ENCODE peak calls at places on chromosome 22, in seven cellular contexts. P is suprapubic skin, G is brain microvascular endothelial cell, K is IMR-90, Z is tibial nerve, U is adrenal gland, L is foreskin fibroblast. V is an unnamed sample.

GRCh38 chr22:49966716-49967332 is 6.3 kb downstream of the PIM3 start:
- DNase-seq in P (peak), G (no peak), K (no peak), Z (peak), U (peak), L (peak), V (no peak)

GRCh38 chr22:47787501-47788227 is 1025.2 kb downstream of the TBC1D22A start:
- DNase-seq in P (no peak), G (no peak), K (no peak), Z (no peak), U (no peak), L (no peak), V (no peak)

GRCh38 chr22:44448271-44448780 is 49.7 kb downstream of the RTL6 start:
- DNase-seq in P (peak), G (peak), K (peak), Z (peak), U (peak), L (peak), V (peak)

GRCh38 chr22:45201678-45202332 is 38.1 kb downstream of the NUP50 start:
- DNase-seq in P (no peak), G (peak), K (peak), Z (no peak), U (peak), L (peak), V (peak)

GRCh38 chr22:37172266-37173245 is 15.5 kb downstream of the C1QTNF6 start:
- DNase-seq in P (peak), G (no peak), K (no peak), Z (no peak), U (peak), L (no peak), V (no peak)

GRCh38 chr22:47372596-47373385 is 610.3 kb downstream of the TBC1D22A start:
- DNase-seq in P (peak), G (no peak), K (no peak), Z (peak), U (peak), L (no peak), V (no peak)

GRCh38 chr22:43789452-43789851 is 22.7 kb downstream of the EFCAB6 start:
- DNase-seq in P (no peak), G (peak), K (peak), Z (no peak), U (peak), L (peak), V (peak)

GRCh38 chr22:49072996-49073645 is 754.6 kb downstream of the BRD1 start:
- DNase-seq in P (no peak), G (no peak), K (no peak), Z (no peak), U (no peak), L (no peak), V (no peak)

GRCh38 chr22:33188316-33188715 is 130.1 kb upstream of the SYN3 start:
- DNase-seq in P (no peak), G (no peak), K (no peak), Z (no peak), U (no peak), L (no peak), V (no peak)

GRCh38 chr22:46028069-46028991 is 51.4 kb upstream of the WNT7B start:
- DNase-seq in P (peak), G (no peak), K (no peak), Z (peak), U (no peak), L (no peak), V (no peak)

GRCh38 chr22:44307509-44308169 is 5.1 kb downstream of the SHISAL1 start:
- DNase-seq in P (no peak), G (no peak), K (peak), Z (no peak), U (no peak), L (no peak), V (no peak)

GRCh38 chr22:44580176-44580575 is 82.1 kb upstream of the RTL6 start:
- DNase-seq in P (peak), G (no peak), K (no peak), Z (no peak), U (peak), L (no peak), V (no peak)

GRCh38 chr22:27720860-27721259 is 80.7 kb downstream of the MN1 start:
- DNase-seq in P (no peak), G (no peak), K (no peak), Z (no peak), U (no peak), L (peak), V (no peak)

GRCh38 chr22:24486501-24486921 is 8.6 kb upstream of the UPB1 start:
- DNase-seq in P (no peak), G (peak), K (peak), Z (no peak), U (no peak), L (peak), V (peak)

GRCh38 chr22:48587236-48587865 is 1240.3 kb downstream of the BRD1 start:
- DNase-seq in P (no peak), G (no peak), K (no peak), Z (no peak), U (no peak), L (no peak), V (no peak)

GRCh38 chr22:50157976-50158375 is 12.6 kb upstream of the PANX2 start:
- DNase-seq in P (peak), G (no peak), K (no peak), Z (no peak), U (no peak), L (no peak), V (no peak)

GRCh38 chr22:20434264-20434751 is 3.3 kb downstream of the SCARF2 start:
- DNase-seq in P (no peak), G (no peak), K (no peak), Z (no peak), U (no peak), L (no peak), V (no peak)

GRCh38 chr22:20434773-20435172 is 2.9 kb downstream of the SCARF2 start:
- DNase-seq in P (no peak), G (no peak), K (no peak), Z (no peak), U (no peak), L (no peak), V (no peak)

GRCh38 chr22:20436309-20437252 is 1.0 kb downstream of the SCARF2 start:
- DNase-seq in P (no peak), G (no peak), K (peak), Z (no peak), U (no peak), L (peak), V (no peak)

GRCh38 chr22:20437253-20438065 is at the start of gene SCARF2:
- DNase-seq in P (no peak), G (no peak), K (peak), Z (no peak), U (no peak), L (peak), V (peak)

DNA sequence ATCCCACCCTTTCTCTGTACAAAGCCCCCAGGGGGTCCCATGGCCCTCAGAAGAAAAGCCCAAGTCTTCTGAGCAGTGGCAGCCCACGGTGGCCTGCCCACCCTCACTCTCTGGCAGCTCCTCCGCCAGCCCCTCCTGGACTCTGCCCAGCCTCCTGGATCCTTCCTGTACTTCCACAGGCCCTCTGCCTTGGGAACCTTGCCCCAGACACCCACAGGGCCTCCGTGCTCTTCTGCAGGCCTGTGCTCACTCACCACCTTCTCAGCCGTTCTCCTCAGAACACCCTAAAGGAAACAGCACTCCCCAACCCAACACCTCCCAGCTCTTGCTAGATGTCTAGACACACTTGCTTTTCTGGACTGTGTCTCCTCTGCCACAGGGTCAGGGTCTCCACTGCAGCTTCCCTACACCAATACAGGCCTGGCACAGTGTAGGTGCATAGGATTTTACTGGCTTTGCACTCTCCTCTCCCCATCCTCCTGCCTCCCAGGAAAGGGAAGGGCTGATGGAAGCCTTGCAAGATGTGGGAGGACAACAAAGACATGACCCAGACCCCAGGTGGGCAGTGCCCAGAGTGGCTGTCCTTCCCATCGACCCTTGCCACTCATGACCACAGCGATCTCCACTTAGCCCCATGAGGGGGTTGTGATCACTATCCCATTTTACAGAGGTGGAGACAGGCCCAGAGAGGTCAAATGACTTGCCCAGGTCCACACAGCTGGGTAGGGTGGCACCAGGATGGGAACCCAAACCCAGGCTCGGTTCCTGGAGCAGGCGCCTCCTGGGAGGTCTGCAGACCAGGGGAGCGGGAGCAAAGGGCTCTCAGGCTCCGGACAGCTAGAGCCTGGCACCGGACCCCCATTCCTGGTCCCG is 2.0 kb downstream of the SCARF2 start:
- DNase-seq in P (no peak), G (no peak), K (no peak), Z (no peak), U (no peak), L (no peak), V (no peak)
- H3K4me3 ChIP-seq in P (peak), G (peak), K (peak), Z (peak), U (peak), L (peak), V (peak)

GRCh38 chr22:17785185-17786184 is 11.2 kb upstream of the BID start:
- DNase-seq in P (no peak), G (no peak), K (no peak), Z (no peak), U (peak), L (peak), V (no peak)
- TF ChIP-seq CTCF in P (peak), G (peak), K (peak), Z (peak), U (peak), L (peak), V (peak)

GRCh38 chr22:25572708-25573161 is 8.3 kb downstream of the GRK3 start:
- DNase-seq in P (no peak), G (no peak), K (no peak), Z (no peak), U (no peak), L (no peak), V (no peak)
- H3K4me3 ChIP-seq in P (no peak), G (no peak), K (no peak), Z (no peak), U (no peak), L (no peak), V (no peak)

DNA sequence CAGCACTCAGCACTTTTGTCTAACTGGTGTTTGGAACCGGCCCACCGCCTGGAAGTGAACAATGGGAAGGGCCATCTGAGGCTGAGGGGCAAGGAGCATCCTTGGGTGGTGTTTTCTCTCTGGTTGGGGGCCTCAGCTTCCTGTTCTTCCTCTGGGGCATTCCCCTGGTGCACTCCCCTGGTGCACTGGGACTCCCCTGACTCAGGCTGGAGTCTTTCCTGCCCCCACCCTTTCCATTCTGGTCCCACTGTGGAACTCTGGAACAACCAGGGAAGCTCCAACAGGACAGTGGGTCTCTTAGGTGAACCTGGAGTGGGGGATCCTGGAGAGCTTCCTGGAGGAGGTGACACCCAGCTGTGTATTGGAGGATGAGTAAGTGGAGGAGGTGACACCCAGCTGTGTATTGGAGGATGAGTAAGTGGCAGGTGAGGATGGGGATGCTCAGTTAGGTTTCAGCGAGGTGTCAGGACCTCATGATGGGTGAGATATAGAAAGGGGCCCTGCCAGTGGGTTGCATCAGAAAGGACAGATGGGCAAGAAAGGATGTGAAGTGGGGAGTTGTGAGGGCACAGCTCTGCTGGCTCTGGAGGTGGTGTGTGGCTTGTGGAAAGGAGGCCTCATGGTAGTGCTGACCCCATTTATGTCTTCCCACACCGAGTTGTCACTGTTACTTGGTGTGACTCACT is 132.1 kb downstream of the OSBP2 start:
- DNase-seq in P (peak), G (no peak), K (no peak), Z (no peak), U (no peak), L (no peak), V (no peak)
- TF ChIP-seq CTCF in P (no peak), G (no peak), K (no peak), Z (no peak), U (no peak), L (no peak), V (no peak)

GRCh38 chr22:40487663-40488249 is 117.4 kb downstream of the SGSM3 start:
- DNase-seq in P (no peak), G (no peak), K (peak), Z (no peak), U (no peak), L (peak), V (no peak)

GRCh38 chr22:40486962-40487602 is 116.7 kb downstream of the SGSM3 start:
- DNase-seq in P (no peak), G (no peak), K (no peak), Z (no peak), U (no peak), L (no peak), V (no peak)

DNA sequence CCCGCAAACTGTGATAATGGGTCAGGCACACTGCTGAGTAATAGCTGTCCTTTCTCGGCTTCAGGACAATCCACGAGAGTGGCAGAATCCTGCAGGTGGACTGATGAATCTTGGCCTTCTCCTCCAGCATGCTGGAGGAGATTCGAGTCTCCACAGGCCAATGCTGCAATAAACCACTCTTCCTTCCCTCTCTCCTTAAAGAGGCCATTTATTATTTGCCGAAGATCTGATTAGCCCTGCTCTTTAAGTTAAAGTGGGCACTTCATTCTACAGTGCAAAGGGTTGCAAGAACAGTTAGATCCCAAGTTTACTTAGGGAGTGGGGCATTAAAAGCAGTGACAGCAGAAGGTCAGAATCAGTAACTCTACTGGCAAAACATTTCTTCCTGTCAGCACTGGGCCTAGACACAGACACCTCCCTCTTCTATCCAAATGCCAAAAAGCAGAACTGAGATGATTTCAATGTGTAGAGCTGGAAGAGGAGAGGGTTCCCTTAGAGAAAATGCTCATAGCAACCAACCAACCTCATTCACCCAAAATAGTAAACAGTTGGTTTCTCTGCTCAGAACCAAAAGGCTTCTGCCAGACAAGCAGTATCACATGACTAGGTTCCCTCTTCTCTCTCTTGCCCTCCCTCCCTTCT is 121.7 kb downstream of the SGSM3 start:
- DNase-seq in P (no peak), G (peak), K (peak), Z (no peak), U (no peak), L (no peak), V (no peak)
- H3K4me3 ChIP-seq in P (no peak), G (no peak), K (no peak), Z (no peak), U (no peak), L (no peak), V (no peak)

DNA sequence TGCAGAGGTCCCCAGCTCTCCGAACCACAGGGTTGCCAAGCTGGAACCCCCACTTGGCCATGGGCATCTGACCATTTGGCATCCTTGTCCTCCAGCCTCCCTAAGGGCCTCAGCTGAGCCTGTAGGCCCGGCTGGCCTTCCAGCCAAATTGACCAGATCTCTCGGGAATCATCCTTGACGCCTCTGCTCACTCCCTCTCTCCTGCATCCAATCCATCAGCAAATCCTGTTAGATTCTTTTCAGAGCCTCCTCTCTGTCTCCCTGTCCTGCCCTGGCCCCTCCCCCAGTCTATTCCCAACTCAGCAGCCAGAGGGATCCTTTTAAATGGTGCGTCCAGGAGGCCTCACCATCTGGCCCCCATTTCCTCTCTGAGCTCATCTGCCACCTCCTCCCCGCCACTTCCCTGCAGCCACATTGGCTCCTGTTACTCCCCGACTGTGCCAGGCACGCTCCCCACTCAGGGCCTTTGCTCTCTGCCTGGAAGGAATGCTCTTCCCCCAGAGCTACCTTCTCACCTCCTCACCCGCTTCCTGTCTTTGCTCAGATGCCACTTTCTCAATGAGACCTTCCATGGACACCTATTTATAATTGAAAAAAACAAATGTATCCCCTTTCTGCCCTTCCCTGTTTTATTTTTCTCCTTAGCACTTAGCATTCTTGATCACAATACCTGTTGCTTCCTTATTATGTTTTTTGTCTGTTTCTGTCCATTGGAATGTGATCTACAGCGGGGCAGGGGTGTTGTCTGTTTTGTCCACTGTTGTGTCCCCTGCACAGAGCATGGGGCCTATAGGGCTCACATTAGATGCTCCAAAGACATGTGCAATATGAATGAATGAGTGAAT is 78.1 kb downstream of the NFAM1 start:
- DNase-seq in P (no peak), G (no peak), K (peak), Z (no peak), U (no peak), L (peak), V (no peak)
- TF ChIP-seq CTCF in P (peak), G (no peak), K (no peak), Z (no peak), U (no peak), L (peak), V (no peak)

GRCh38 chr22:28817919-28818859 is 17.8 kb upstream of the XBP1 start:
- DNase-seq in P (no peak), G (no peak), K (no peak), Z (no peak), U (peak), L (no peak), V (no peak)
- H3K4me3 ChIP-seq in P (no peak), G (no peak), K (no peak), Z (no peak), U (no peak), L (no peak), V (no peak)

V was measured in astrocyte of the cerebellum.